ENCODE peak calls at places on chromosomes 6 and 20, in five cellular contexts. One of them, this sample, is unnamed.

GRCh38 chr6:24856246-24856599 is 57.5 kb upstream of the ARMH2 start:
- DNase-seq in endothelial cell: no peak
- DNase-seq in heart left ventricle: no peak
- DNase-seq in cardiac muscle cell: no peak
- DNase-seq in upper lobe of right lung: no peak
- DNase-seq in this sample: no peak

GRCh38 chr6:22332726-22333125 is 35.9 kb upstream of the PRL start:
- DNase-seq in endothelial cell: no peak
- DNase-seq in heart left ventricle: no peak
- DNase-seq in upper lobe of right lung: no peak
- DNase-seq in cardiac muscle cell: no peak
- DNase-seq in this sample: no peak

GRCh38 chr20:12316794-12317193 is 399.1 kb downstream of the BTBD3 start:
- DNase-seq in endothelial cell: no peak
- DNase-seq in heart left ventricle: no peak
- DNase-seq in upper lobe of right lung: no peak
- DNase-seq in cardiac muscle cell: no peak
- DNase-seq in this sample: no peak

GRCh38 chr6:149249370-149250357 is 67.8 kb upstream of the TAB2 start:
- DNase-seq in upper lobe of right lung: no peak
- DNase-seq in heart left ventricle: no peak
- DNase-seq in endothelial cell: no peak
- DNase-seq in cardiac muscle cell: peak
- DNase-seq in this sample: no peak

GRCh38 chr6:6332873-6333272 is 12.4 kb upstream of the F13A1 start:
- DNase-seq in cardiac muscle cell: no peak
- DNase-seq in upper lobe of right lung: no peak
- DNase-seq in endothelial cell: no peak
- DNase-seq in heart left ventricle: no peak
- DNase-seq in this sample: no peak

GRCh38 chr6:6781172-6781876 is 192.8 kb downstream of the LY86 start:
- DNase-seq in upper lobe of right lung: no peak
- DNase-seq in cardiac muscle cell: peak
- DNase-seq in endothelial cell: no peak
- DNase-seq in heart left ventricle: no peak
- DNase-seq in this sample: no peak

GRCh38 chr20:19740503-19740902 is 17.6 kb upstream of the RIN2 start:
- DNase-seq in heart left ventricle: no peak
- DNase-seq in cardiac muscle cell: no peak
- DNase-seq in upper lobe of right lung: no peak
- DNase-seq in endothelial cell: no peak
- DNase-seq in this sample: no peak

GRCh38 chr6:37784585-37784967 is 35.0 kb upstream of the ZFAND3 start:
- DNase-seq in upper lobe of right lung: no peak
- DNase-seq in endothelial cell: no peak
- DNase-seq in cardiac muscle cell: no peak
- DNase-seq in heart left ventricle: no peak
- DNase-seq in this sample: no peak

GRCh38 chr20:11986954-11987353 is 69.3 kb downstream of the BTBD3 start:
- DNase-seq in heart left ventricle: no peak
- DNase-seq in endothelial cell: no peak
- DNase-seq in upper lobe of right lung: no peak
- DNase-seq in cardiac muscle cell: no peak
- DNase-seq in this sample: no peak

GRCh38 chr6:124389127-124389526 is 573.1 kb upstream of the RNF217 start:
- DNase-seq in cardiac muscle cell: no peak
- DNase-seq in upper lobe of right lung: no peak
- DNase-seq in endothelial cell: no peak
- DNase-seq in heart left ventricle: no peak
- DNase-seq in this sample: no peak

GRCh38 chr20:21514553-21515251 is 838 bp upstream of the NKX2-2 start:
- DNase-seq in upper lobe of right lung: no peak
- DNase-seq in endothelial cell: no peak
- DNase-seq in heart left ventricle: no peak
- DNase-seq in cardiac muscle cell: no peak
- DNase-seq in this sample: no peak

GRCh38 chr6:114997813-114998292 is 655.0 kb upstream of the HS3ST5 start:
- DNase-seq in upper lobe of right lung: no peak
- DNase-seq in cardiac muscle cell: no peak
- DNase-seq in heart left ventricle: no peak
- DNase-seq in endothelial cell: no peak
- DNase-seq in this sample: no peak

GRCh38 chr6:24859132-24859531 is 60.4 kb upstream of the ARMH2 start:
- DNase-seq in heart left ventricle: no peak
- DNase-seq in endothelial cell: no peak
- DNase-seq in cardiac muscle cell: no peak
- DNase-seq in upper lobe of right lung: no peak
- DNase-seq in this sample: no peak

GRCh38 chr6:130366011-130366963 is at the start of gene TMEM200A:
- DNase-seq in heart left ventricle: peak
- DNase-seq in cardiac muscle cell: peak
- DNase-seq in upper lobe of right lung: peak
- DNase-seq in endothelial cell: peak
- DNase-seq in this sample: peak

GRCh38 chr6:72784071-72784470 is 162.2 kb downstream of the KCNQ5 start:
- DNase-seq in heart left ventricle: no peak
- DNase-seq in endothelial cell: no peak
- DNase-seq in cardiac muscle cell: peak
- DNase-seq in upper lobe of right lung: no peak
- DNase-seq in this sample: no peak

GRCh38 chr6:168109171-168109570 is 30.2 kb upstream of the FRMD1 start:
- DNase-seq in cardiac muscle cell: no peak
- DNase-seq in endothelial cell: no peak
- DNase-seq in upper lobe of right lung: peak
- DNase-seq in heart left ventricle: no peak
- DNase-seq in this sample: no peak

GRCh38 chr20:19832875-19833274 is 74.8 kb downstream of the RIN2 start:
- DNase-seq in endothelial cell: no peak
- DNase-seq in cardiac muscle cell: no peak
- DNase-seq in upper lobe of right lung: no peak
- DNase-seq in heart left ventricle: no peak
- DNase-seq in this sample: no peak

GRCh38 chr6:90178294-90178678 is 118.4 kb downstream of the BACH2 start:
- DNase-seq in endothelial cell: no peak
- DNase-seq in upper lobe of right lung: no peak
- DNase-seq in cardiac muscle cell: no peak
- DNase-seq in heart left ventricle: no peak
- DNase-seq in this sample: no peak

GRCh38 chr6:77463881-77464867 is 883 bp upstream of the HTR1B start:
- DNase-seq in heart left ventricle: no peak
- DNase-seq in endothelial cell: peak
- DNase-seq in cardiac muscle cell: no peak
- DNase-seq in upper lobe of right lung: peak
- DNase-seq in this sample: peak

GRCh38 chr6:21080221-21080620 is 513.3 kb upstream of the SOX4 start:
- DNase-seq in cardiac muscle cell: no peak
- DNase-seq in upper lobe of right lung: no peak
- DNase-seq in endothelial cell: no peak
- DNase-seq in heart left ventricle: no peak
- DNase-seq in this sample: no peak

GRCh38 chr20:37556538-37556937 is 28.9 kb upstream of the BLCAP start:
- DNase-seq in upper lobe of right lung: no peak
- DNase-seq in heart left ventricle: no peak
- DNase-seq in endothelial cell: no peak
- DNase-seq in cardiac muscle cell: no peak
- DNase-seq in this sample: no peak

GRCh38 chr6:131602913-131603312 is 25.1 kb downstream of the MED23 start:
- DNase-seq in cardiac muscle cell: peak
- DNase-seq in upper lobe of right lung: no peak
- DNase-seq in endothelial cell: no peak
- DNase-seq in heart left ventricle: no peak
- DNase-seq in this sample: no peak

GRCh38 chr6:145247677-145248419 is 487.5 kb downstream of the EPM2A start:
- DNase-seq in heart left ventricle: no peak
- DNase-seq in cardiac muscle cell: peak
- DNase-seq in endothelial cell: no peak
- DNase-seq in upper lobe of right lung: no peak
- DNase-seq in this sample: no peak

GRCh38 chr20:58627212-58628072 is 23.6 kb upstream of the STX16 start:
- DNase-seq in endothelial cell: no peak
- DNase-seq in heart left ventricle: no peak
- DNase-seq in upper lobe of right lung: no peak
- DNase-seq in cardiac muscle cell: no peak
- DNase-seq in this sample: no peak

GRCh38 chr6:24796616-24797290 is 2.0 kb downstream of the ARMH2 start:
- DNase-seq in upper lobe of right lung: no peak
- DNase-seq in heart left ventricle: no peak
- DNase-seq in endothelial cell: no peak
- DNase-seq in cardiac muscle cell: no peak
- DNase-seq in this sample: no peak

GRCh38 chr20:63224272-63225081 is 8.5 kb upstream of the YTHDF1 start:
- DNase-seq in upper lobe of right lung: peak
- DNase-seq in endothelial cell: no peak
- DNase-seq in heart left ventricle: peak
- DNase-seq in cardiac muscle cell: peak
- DNase-seq in this sample: no peak

GRCh38 chr6:7256785-7257184 is 56.2 kb downstream of the SSR1 start:
- DNase-seq in endothelial cell: no peak
- DNase-seq in cardiac muscle cell: no peak
- DNase-seq in heart left ventricle: no peak
- DNase-seq in upper lobe of right lung: no peak
- DNase-seq in this sample: no peak

GRCh38 chr6:133248241-133249001 is 7.3 kb downstream of the EYA4 start:
- DNase-seq in upper lobe of right lung: no peak
- DNase-seq in cardiac muscle cell: peak
- DNase-seq in endothelial cell: no peak
- DNase-seq in heart left ventricle: no peak
- DNase-seq in this sample: no peak

GRCh38 chr6:142518126-142518525 is 216.3 kb downstream of the ADGRG6 start:
- DNase-seq in cardiac muscle cell: peak
- DNase-seq in endothelial cell: no peak
- DNase-seq in upper lobe of right lung: no peak
- DNase-seq in heart left ventricle: no peak
- DNase-seq in this sample: no peak

GRCh38 chr6:105515054-105515453 is 112.2 kb upstream of the PREP start:
- DNase-seq in heart left ventricle: no peak
- DNase-seq in cardiac muscle cell: no peak
- DNase-seq in upper lobe of right lung: no peak
- DNase-seq in endothelial cell: no peak
- DNase-seq in this sample: no peak

GRCh38 chr20:48066256-48066655 is 281.0 kb upstream of the SULF2 start:
- DNase-seq in cardiac muscle cell: peak
- DNase-seq in upper lobe of right lung: no peak
- DNase-seq in endothelial cell: no peak
- DNase-seq in heart left ventricle: no peak
- DNase-seq in this sample: no peak

GRCh38 chr20:21357851-21358250 is 39.5 kb downstream of the NKX2-4 start:
- DNase-seq in heart left ventricle: no peak
- DNase-seq in upper lobe of right lung: no peak
- DNase-seq in endothelial cell: no peak
- DNase-seq in cardiac muscle cell: peak
- DNase-seq in this sample: no peak

DNA sequence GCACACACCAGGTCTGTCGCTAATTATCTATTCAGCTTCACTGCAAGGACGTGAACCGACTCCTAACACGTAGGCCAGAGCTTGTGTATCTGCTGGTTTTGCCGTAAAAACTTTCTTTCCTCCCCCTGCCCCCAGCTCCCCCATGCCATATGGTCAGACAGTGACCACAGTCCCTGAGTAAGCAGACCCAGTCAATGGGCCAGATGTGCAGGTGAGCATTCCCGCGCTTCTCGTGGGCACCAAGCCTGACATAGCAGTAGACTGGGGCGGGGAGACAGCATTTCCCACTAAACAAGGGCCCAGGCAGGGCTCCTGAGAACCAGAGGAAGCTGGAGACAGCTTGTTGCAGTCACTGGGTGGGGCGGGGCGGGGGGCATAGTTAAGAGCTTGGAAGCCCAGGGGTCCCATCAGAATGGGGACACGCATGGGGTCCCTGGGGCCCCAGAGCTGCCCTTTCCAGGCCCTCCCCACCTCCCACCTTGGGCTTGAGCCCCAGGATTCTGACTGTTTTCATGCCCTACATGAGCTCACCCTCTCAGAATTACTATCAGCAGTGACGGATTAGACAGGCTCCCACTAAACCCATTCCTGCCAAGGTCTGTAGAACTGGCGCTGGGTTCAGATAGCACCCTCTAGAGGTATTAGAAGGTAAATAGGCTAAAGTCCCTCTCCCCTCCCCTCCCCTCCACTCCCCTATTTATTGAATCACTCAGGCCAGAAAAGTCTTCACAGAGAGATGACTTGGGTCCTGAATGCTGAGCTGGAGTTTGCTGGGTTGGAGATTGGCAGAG is 51.8 kb downstream of the CDH26 start:
- DNase-seq in heart left ventricle: no peak
- DNase-seq in upper lobe of right lung: no peak
- DNase-seq in endothelial cell: no peak
- DNase-seq in cardiac muscle cell: no peak
- DNase-seq in this sample: no peak
- TF ChIP-seq CTCF in heart left ventricle: no peak
- TF ChIP-seq CTCF in upper lobe of right lung: no peak
- TF ChIP-seq CTCF in endothelial cell: peak
- TF ChIP-seq CTCF in cardiac muscle cell: peak
- TF ChIP-seq CTCF in this sample: peak

DNA sequence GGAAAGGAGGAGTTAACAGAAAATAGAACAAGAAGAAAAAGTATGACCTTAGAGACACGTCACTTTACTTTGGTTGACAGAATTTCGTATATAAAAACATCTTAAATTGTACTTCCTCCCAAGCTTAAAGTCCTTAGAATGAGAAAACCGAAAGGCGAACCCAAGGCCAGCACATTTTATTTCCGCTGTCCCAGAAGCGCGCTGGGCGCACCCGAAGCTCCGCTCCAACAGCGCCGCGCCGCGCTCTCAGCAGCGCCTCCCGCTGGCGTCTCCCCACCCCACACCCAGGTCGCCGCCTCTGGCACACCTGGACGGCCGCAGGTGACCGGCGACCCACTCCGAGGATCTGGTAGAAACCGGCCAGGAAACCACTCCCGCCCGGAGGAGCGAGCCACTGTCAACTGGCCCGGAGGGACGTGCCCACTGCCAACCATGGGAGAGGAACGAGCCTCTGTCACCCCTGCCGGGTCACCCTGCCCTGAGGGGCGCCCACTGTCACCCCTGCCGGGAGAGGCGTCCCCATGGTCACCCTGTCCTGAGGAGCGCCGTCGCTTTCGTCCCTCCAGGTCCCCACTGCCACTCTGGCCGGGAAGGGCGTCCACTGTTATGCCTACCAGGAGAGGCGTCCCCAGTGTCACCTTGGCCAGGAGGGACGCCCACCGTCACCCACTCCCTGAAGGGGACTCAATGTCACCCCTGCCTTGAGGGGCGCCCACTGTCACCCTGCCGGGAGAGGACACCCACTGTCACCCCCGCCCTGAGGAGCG is 824 bp downstream of the MPC1 start:
- DNase-seq in heart left ventricle: peak
- DNase-seq in endothelial cell: peak
- DNase-seq in cardiac muscle cell: peak
- DNase-seq in upper lobe of right lung: peak
- DNase-seq in this sample: peak
- TF ChIP-seq CTCF in heart left ventricle: peak
- TF ChIP-seq CTCF in endothelial cell: peak
- TF ChIP-seq CTCF in cardiac muscle cell: peak
- TF ChIP-seq CTCF in upper lobe of right lung: peak
- TF ChIP-seq CTCF in this sample: peak

GRCh38 chr20:45463113-45463512 is 6.4 kb upstream of the WFDC2 start:
- DNase-seq in cardiac muscle cell: no peak
- DNase-seq in endothelial cell: no peak
- DNase-seq in heart left ventricle: no peak
- DNase-seq in upper lobe of right lung: no peak
- DNase-seq in this sample: no peak
- TF ChIP-seq CTCF in cardiac muscle cell: no peak
- TF ChIP-seq CTCF in endothelial cell: no peak
- TF ChIP-seq CTCF in heart left ventricle: no peak
- TF ChIP-seq CTCF in upper lobe of right lung: no peak
- TF ChIP-seq CTCF in this sample: no peak

GRCh38 chr6:121607716-121608115 is 172.3 kb downstream of the GJA1 start:
- DNase-seq in upper lobe of right lung: no peak
- DNase-seq in endothelial cell: no peak
- DNase-seq in heart left ventricle: no peak
- DNase-seq in cardiac muscle cell: no peak
- DNase-seq in this sample: no peak
- TF ChIP-seq CTCF in upper lobe of right lung: no peak
- TF ChIP-seq CTCF in endothelial cell: no peak
- TF ChIP-seq CTCF in heart left ventricle: no peak
- TF ChIP-seq CTCF in cardiac muscle cell: no peak
- TF ChIP-seq CTCF in this sample: no peak